ENCODE peak calls at places on chromosomes 13 and 19, in four cellular contexts. E, B, O and S are unnamed samples.

GRCh38 chr13:57682128-57682716 is 50.7 kb downstream of the PCDH17 start:
- DNase-seq in E (no peak), B (no peak), O (no peak), S (no peak)

GRCh38 chr13:24925318-24926231 is 161.6 kb downstream of the RNF17 start:
- DNase-seq in E (no peak), B (no peak), O (no peak), S (peak)

GRCh38 chr19:15111758-15112157 is 4.6 kb downstream of the SYDE1 start:
- DNase-seq in E (no peak), B (no peak), O (no peak), S (no peak)

GRCh38 chr13:27336005-27336673 is 65.5 kb downstream of the RASL11A start:
- DNase-seq in E (no peak), B (no peak), O (no peak), S (no peak)

GRCh38 chr13:51818771-51819511 is 15.0 kb upstream of the DHRS12 start:
- DNase-seq in E (peak), B (no peak), O (no peak), S (no peak)

GRCh38 chr19:4523306-4524110 is 5.2 kb upstream of the PLIN4 start:
- DNase-seq in E (peak), B (no peak), O (no peak), S (peak)

GRCh38 chr19:57403737-57404537 is 7.0 kb upstream of the ZNF17 start:
- DNase-seq in E (no peak), B (no peak), O (no peak), S (no peak)

GRCh38 chr13:42041017-42041683 is 7.3 kb upstream of the DGKH start:
- DNase-seq in E (peak), B (peak), O (peak), S (peak)

GRCh38 chr13:84130739-84131138 is 248.5 kb upstream of the SLITRK1 start:
- DNase-seq in E (peak), B (no peak), O (no peak), S (no peak)

GRCh38 chr19:1097810-1098176 is 2.6 kb upstream of the POLR2E start:
- DNase-seq in E (no peak), B (no peak), O (no peak), S (peak)

GRCh38 chr13:20773194-20774080 is at the start of gene EEF1AKMT1:
- DNase-seq in E (peak), B (peak), O (peak), S (peak)

GRCh38 chr19:2715470-2716274 is 5.5 kb downstream of the DIRAS1 start:
- DNase-seq in E (no peak), B (no peak), O (no peak), S (no peak)

GRCh38 chr19:27962260-27962659 is 1250.7 kb downstream of the UQCRFS1 start:
- DNase-seq in E (no peak), B (no peak), O (no peak), S (no peak)

GRCh38 chr19:43639507-43640423 is at the start of gene CADM4:
- DNase-seq in E (no peak), B (no peak), O (no peak), S (peak)

GRCh38 chr19:1042689-1043511 is 3.0 kb downstream of the ABCA7 start:
- DNase-seq in E (no peak), B (peak), O (no peak), S (no peak)

GRCh38 chr19:51094696-51095279 is 12.1 kb upstream of the KLK14 start:
- DNase-seq in E (peak), B (peak), O (no peak), S (no peak)

GRCh38 chr13:24071423-24072075 is 89.0 kb upstream of the SPATA13 start:
- DNase-seq in E (peak), B (no peak), O (no peak), S (peak)

GRCh38 chr19:8363803-8364771 is at the start of gene ANGPTL4:
- DNase-seq in E (peak), B (peak), O (peak), S (peak)

GRCh38 chr13:90951663-90952062 is 395.8 kb upstream of the MIR17HG start:
- DNase-seq in E (no peak), B (no peak), O (no peak), S (no peak)

GRCh38 chr13:74306496-74306895 is 172.3 kb upstream of the KLF12 start:
- DNase-seq in E (peak), B (no peak), O (no peak), S (no peak)

GRCh38 chr13:44385847-44386246 is 12.2 kb downstream of the SERP2 start:
- DNase-seq in E (no peak), B (no peak), O (no peak), S (no peak)

GRCh38 chr19:40716031-40716654 is 543 bp downstream of the COQ8B start:
- DNase-seq in E (peak), B (peak), O (no peak), S (no peak)

GRCh38 chr13:32025730-32026129 is 5.8 kb upstream of the FRY start:
- DNase-seq in E (no peak), B (no peak), O (no peak), S (no peak)

GRCh38 chr13:87674143-87674772 is 3.1 kb downstream of the SLITRK5 start:
- DNase-seq in E (no peak), B (no peak), O (no peak), S (no peak)

GRCh38 chr13:24228852-24229458 is 68.4 kb downstream of the SPATA13 start:
- DNase-seq in E (peak), B (no peak), O (no peak), S (peak)

GRCh38 chr19:51137812-51138425 is 4.2 kb upstream of the SIGLEC7 start:
- DNase-seq in E (no peak), B (no peak), O (peak), S (no peak)

GRCh38 chr13:61880576-61881283 is 465.1 kb upstream of the PCDH20 start:
- DNase-seq in E (no peak), B (peak), O (no peak), S (peak)

GRCh38 chr13:97460004-97460756 is 26.2 kb downstream of the RAP2A start:
- DNase-seq in E (no peak), B (no peak), O (no peak), S (no peak)

GRCh38 chr13:112874751-112875300 is 94.2 kb upstream of the MCF2L start:
- DNase-seq in E (no peak), B (no peak), O (peak), S (no peak)

GRCh38 chr13:28475916-28476725 is 18.8 kb downstream of the FLT1 start:
- DNase-seq in E (peak), B (no peak), O (no peak), S (peak)

GRCh38 chr19:33399081-33399744 is 25.7 kb downstream of the CEBPG start:
- DNase-seq in E (no peak), B (no peak), O (no peak), S (no peak)

GRCh38 chr13:64869539-64869938 is 2360.6 kb downstream of the PCDH9 start:
- DNase-seq in E (no peak), B (no peak), O (no peak), S (no peak)

GRCh38 chr13:112065867-112066623 is 904 bp upstream of the SOX1 start:
- DNase-seq in E (no peak), B (peak), O (no peak), S (no peak)

GRCh38 chr13:39363393-39363792 is 239.6 kb downstream of the LHFPL6 start:
- DNase-seq in E (no peak), B (no peak), O (no peak), S (no peak)